ENCODE peak calls at places on chromosome 19, in six cellular contexts. L is kidney, U is AG09319, V is astrocyte of the spinal cord, W is foreskin keratinocyte, I is tibial nerve. T is an unnamed sample.

GRCh38 chr19:3404324-3405260 is 38.2 kb downstream of the NFIC start:
- DNase-seq in I (peak; percentile 79), W (no peak), U (peak; percentile 82), L (peak; percentile 96), V (peak; percentile 90), T (no peak)

GRCh38 chr19:31770220-31770619 is 421.0 kb upstream of the TSHZ3 start:
- DNase-seq in V (no peak), L (no peak), W (no peak), U (no peak), I (no peak), T (no peak)

GRCh38 chr19:2734589-2735288 is 5.1 kb downstream of the SLC39A3 start:
- DNase-seq in W (no peak), V (no peak), I (no peak), L (no peak), U (no peak), T (no peak)

GRCh38 chr19:48466571-48467325 is 2.4 kb upstream of the CYTH2 start:
- DNase-seq in U (no peak), W (no peak), L (no peak), I (no peak), V (peak; percentile 25), T (no peak)

GRCh38 chr19:38663957-38664502 is 16.6 kb downstream of the ACTN4 start:
- DNase-seq in V (no peak), W (no peak), I (peak; percentile 45), L (peak; percentile 86), U (no peak), T (peak; percentile 60)

GRCh38 chr19:44476559-44477408 is 23.5 kb downstream of the ZNF180 start:
- DNase-seq in U (no peak), V (peak; percentile 33), L (no peak), W (peak; percentile 4), I (no peak), T (no peak)

GRCh38 chr19:39165857-39166256 is 30.9 kb upstream of the NCCRP1 start:
- DNase-seq in L (no peak), I (no peak), U (no peak), V (no peak), W (no peak), T (no peak)

GRCh38 chr19:31350033-31350692 is 927 bp upstream of the TSHZ3 start:
- DNase-seq in I (no peak), U (no peak), W (no peak), V (peak; percentile 44), L (peak; percentile 81), T (no peak)

GRCh38 chr19:17104679-17105078 is 29.1 kb downstream of the MYO9B start:
- DNase-seq in I (no peak), L (no peak), W (no peak), V (no peak), U (no peak), T (no peak)

GRCh38 chr19:18414504-18415176 is 4.6 kb upstream of the SSBP4 start:
- DNase-seq in W (no peak), U (no peak), L (peak; percentile 83), I (no peak), V (no peak), T (no peak)

GRCh38 chr19:3324405-3324856 is 42.0 kb upstream of the NFIC start:
- DNase-seq in L (peak; percentile 66), V (no peak), U (no peak), I (peak; percentile 55), W (no peak), T (peak; percentile 68)

GRCh38 chr19:35116085-35116801 is 620 bp downstream of the FXYD3 start:
- DNase-seq in U (no peak), L (no peak), I (no peak), V (no peak), W (peak; percentile 56), T (no peak)

GRCh38 chr19:46670874-46671273 is 9.9 kb upstream of the DACT3 start:
- DNase-seq in U (no peak), L (no peak), I (no peak), V (no peak), W (no peak), T (no peak)

GRCh38 chr19:55694241-55694655 is 19.2 kb downstream of the EPN1 start:
- DNase-seq in W (no peak), L (no peak), V (no peak), I (no peak), U (no peak), T (no peak)
- TF ChIP-seq CTCF in W (no peak), L (no peak), V (no peak), I (no peak), U (no peak), T (no peak)

GRCh38 chr19:51096473-51097165 is 11.6 kb downstream of the CTU1 start:
- DNase-seq in I (no peak), U (no peak), V (no peak), L (peak; percentile 23), W (no peak), T (no peak)
- TF ChIP-seq CTCF in I (no peak), U (no peak), V (peak; percentile 26), L (peak; percentile 24), W (peak; percentile 65), T (no peak)

GRCh38 chr19:6279931-6280591 is at the start of gene MLLT1:
- DNase-seq in V (peak; percentile 97), I (peak; percentile 93), U (peak; percentile 96), W (peak; percentile 83), L (peak; percentile 99), T (peak; percentile 95)
- TF ChIP-seq CTCF in V (peak; percentile 42), I (peak; percentile 70), U (peak; percentile 49), W (peak; percentile 77), L (peak; percentile 57), T (peak; percentile 87)

GRCh38 chr19:49939721-49940481 is 10.6 kb upstream of the NUP62 start:
- DNase-seq in W (no peak), V (no peak), L (peak; percentile 38), U (no peak), I (no peak), T (no peak)
- TF ChIP-seq CTCF in W (peak; percentile 15), V (no peak), L (peak; percentile 5), U (no peak), I (no peak), T (no peak)

GRCh38 chr19:10420444-10421239 is at the start of gene PDE4A:
- DNase-seq in U (no peak), L (peak; percentile 73), I (no peak), V (no peak), W (no peak), T (peak; percentile 73)

GRCh38 chr19:10421981-10422461 is 1.7 kb downstream of the PDE4A start:
- DNase-seq in I (no peak), W (no peak), L (no peak), V (no peak), U (no peak), T (no peak)

GRCh38 chr19:10419646-10420443 is 493 bp upstream of the PDE4A start:
- DNase-seq in U (no peak), I (no peak), V (peak; percentile 80), W (no peak), L (peak; percentile 77), T (no peak)

GRCh38 chr19:10422846-10423245 is 2.5 kb downstream of the PDE4A start:
- DNase-seq in V (no peak), I (no peak), U (no peak), L (no peak), W (no peak), T (no peak)

DNA sequence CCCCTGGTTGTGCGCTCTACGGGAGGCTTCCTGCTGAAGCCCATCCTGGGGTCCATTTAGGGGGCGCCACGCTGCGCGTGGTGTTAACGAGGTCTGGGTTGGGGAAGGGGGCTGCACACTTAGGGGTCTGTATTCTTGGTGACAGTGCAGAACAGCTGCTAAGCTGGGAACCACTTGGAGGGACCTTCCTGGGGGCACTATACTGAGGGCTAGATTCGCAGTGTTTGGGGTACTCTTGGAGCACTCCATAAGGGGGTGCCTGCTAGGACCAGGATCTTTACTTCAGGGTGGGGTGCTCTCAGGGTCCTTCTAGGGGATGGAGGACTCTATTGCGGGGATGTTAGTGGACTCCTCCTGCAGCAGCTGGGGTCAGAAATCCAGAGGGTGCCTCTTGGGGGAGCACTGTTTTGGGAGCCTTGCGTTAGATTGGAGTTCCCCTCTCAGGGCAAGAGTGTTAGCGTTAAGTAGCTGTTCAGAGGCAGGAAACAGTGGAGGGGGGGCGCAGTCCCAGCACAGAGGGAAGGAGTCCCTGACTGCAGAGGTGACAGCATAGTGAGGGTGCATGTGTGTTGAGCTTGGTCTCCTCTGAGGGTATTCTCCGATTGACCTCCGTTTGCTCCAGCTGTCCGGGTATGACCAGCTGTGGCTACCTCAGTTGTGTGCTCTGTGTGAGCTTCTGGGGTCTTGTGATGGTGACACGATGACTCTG is 1.1 kb downstream of the PDE4A start:
- DNase-seq in W (no peak), V (no peak), I (no peak), U (no peak), L (no peak), T (no peak)
- TF ChIP-seq CTCF in W (no peak), V (no peak), I (no peak), U (no peak), L (no peak), T (peak; percentile 52)

GRCh38 chr19:7395360-7395781 is 46.6 kb downstream of the ARHGEF18 start:
- DNase-seq in I (no peak), V (no peak), W (no peak), L (no peak), U (no peak), T (no peak)

GRCh38 chr19:7395793-7396192 is 47.1 kb downstream of the ARHGEF18 start:
- DNase-seq in V (no peak), L (no peak), U (no peak), I (no peak), W (no peak), T (no peak)

GRCh38 chr19:7401694-7402093 is 53.0 kb downstream of the ARHGEF18 start:
- DNase-seq in L (no peak), W (no peak), I (no peak), V (no peak), U (no peak), T (no peak)

GRCh38 chr19:7397687-7398086 is 49.0 kb downstream of the ARHGEF18 start:
- DNase-seq in V (peak; percentile 85), W (peak; percentile 81), I (no peak), U (no peak), L (no peak), T (no peak)

DNA sequence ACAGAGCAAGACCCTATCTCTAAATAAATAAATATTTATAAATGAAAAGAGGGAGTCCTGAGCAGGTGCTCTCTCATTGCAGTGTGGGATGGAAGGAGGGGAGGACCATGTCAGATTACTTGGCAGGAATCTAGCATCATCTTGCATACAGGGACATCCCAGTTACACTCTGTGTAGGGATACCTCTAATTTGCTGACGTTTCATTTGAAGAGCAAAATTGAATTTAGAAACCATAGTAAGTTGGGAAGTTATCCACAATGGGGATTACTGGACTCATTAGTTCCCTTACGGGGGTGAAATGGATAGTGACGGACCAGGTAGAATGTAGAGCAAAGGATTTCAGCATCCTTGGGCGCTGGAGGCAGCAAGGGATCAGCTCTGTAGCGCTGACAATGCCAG is 52.1 kb downstream of the ARHGEF18 start:
- DNase-seq in U (no peak), L (no peak), W (no peak), I (no peak), V (no peak), T (no peak)
- TF ChIP-seq CTCF in U (no peak), L (no peak), W (no peak), I (no peak), V (no peak), T (no peak)

T was measured in natural killer cell.